ENCODE peak calls at places on chromosomes 3 and 15, in seven cellular contexts. F, X, N, R, G, Y and L are unnamed samples.

GRCh38 chr15:98231696-98232440 is 271.4 kb downstream of the ARRDC4 start:
- DNase-seq in F (no peak), X (no peak), N (no peak), R (no peak), G (no peak), Y (no peak), L (no peak)

GRCh38 chr15:82646250-82647044 is 716 bp downstream of the CPEB1 start:
- DNase-seq in F (no peak), X (no peak), N (peak), R (no peak), G (peak), Y (peak), L (peak)

GRCh38 chr3:102063572-102063971 is 214.3 kb downstream of the NFKBIZ start:
- DNase-seq in F (no peak), X (no peak), N (no peak), R (no peak), G (no peak), Y (no peak), L (no peak)

GRCh38 chr15:73056460-73056859 is 4.2 kb downstream of the NEO1 start:
- DNase-seq in F (no peak), X (no peak), N (no peak), R (no peak), G (no peak), Y (no peak), L (no peak)

GRCh38 chr3:48002787-48003186 is 13.4 kb downstream of the MAP4 start:
- DNase-seq in F (no peak), X (no peak), N (no peak), R (no peak), G (no peak), Y (no peak), L (no peak)

GRCh38 chr3:172808969-172809546 is 58.5 kb downstream of the ECT2 start:
- DNase-seq in F (peak), X (peak), N (peak), R (no peak), G (peak), Y (no peak), L (no peak)

GRCh38 chr15:69039516-69040225 is 25.2 kb downstream of the NOX5 start:
- DNase-seq in F (no peak), X (no peak), N (no peak), R (no peak), G (no peak), Y (no peak), L (no peak)

GRCh38 chr15:58453931-58454793 is 22.4 kb downstream of the LIPC start:
- DNase-seq in F (no peak), X (no peak), N (no peak), R (no peak), G (no peak), Y (no peak), L (no peak)

GRCh38 chr15:85672338-85673097 is 122.2 kb downstream of the KLHL25 start:
- DNase-seq in F (no peak), X (no peak), N (no peak), R (no peak), G (no peak), Y (no peak), L (no peak)

GRCh38 chr15:95492388-95493070 is 838.0 kb upstream of the NR2F2 start:
- DNase-seq in F (no peak), X (no peak), N (no peak), R (no peak), G (no peak), Y (no peak), L (no peak)

GRCh38 chr15:56765252-56765651 is 31.9 kb upstream of the ZNF280D start:
- DNase-seq in F (no peak), X (no peak), N (no peak), R (no peak), G (no peak), Y (no peak), L (no peak)

GRCh38 chr3:194306771-194307640 is 44.1 kb downstream of the CPN2 start:
- DNase-seq in F (no peak), X (no peak), N (no peak), R (no peak), G (peak), Y (no peak), L (no peak)

GRCh38 chr3:96319176-96319575 is 495.2 kb upstream of the EPHA6 start:
- DNase-seq in F (no peak), X (no peak), N (no peak), R (no peak), G (peak), Y (no peak), L (no peak)

GRCh38 chr15:29968099-29968892 is 114.5 kb upstream of the GOLGA8J start:
- DNase-seq in F (no peak), X (no peak), N (no peak), R (no peak), G (peak), Y (no peak), L (peak)

GRCh38 chr15:75732809-75733451 is 20.3 kb upstream of the CSPG4 start:
- DNase-seq in F (peak), X (peak), N (no peak), R (peak), G (peak), Y (peak), L (peak)

GRCh38 chr15:71333839-71334238 is 218.6 kb downstream of the THSD4 start:
- DNase-seq in F (no peak), X (no peak), N (no peak), R (no peak), G (peak), Y (no peak), L (no peak)

GRCh38 chr3:44883999-44884431 is 9.6 kb downstream of the TGM4 start:
- DNase-seq in F (peak), X (no peak), N (no peak), R (no peak), G (no peak), Y (no peak), L (no peak)

GRCh38 chr3:116032176-116032575 is 408.9 kb downstream of the GAP43 start:
- DNase-seq in F (no peak), X (no peak), N (no peak), R (no peak), G (no peak), Y (no peak), L (no peak)

GRCh38 chr3:77204788-77205187 is 164.9 kb downstream of the ROBO2 start:
- DNase-seq in F (no peak), X (no peak), N (no peak), R (no peak), G (no peak), Y (no peak), L (no peak)

GRCh38 chr15:90336705-90337141 is 15.4 kb upstream of the ZNF774 start:
- DNase-seq in F (no peak), X (no peak), N (no peak), R (no peak), G (no peak), Y (no peak), L (no peak)

GRCh38 chr15:82098674-82099073 is 52.9 kb upstream of the MEX3B start:
- DNase-seq in F (no peak), X (no peak), N (no peak), R (no peak), G (no peak), Y (no peak), L (no peak)